ENCODE peak calls at places on chromosomes 7 and 10, in five cellular contexts. S is left ventricle myocardium inferior, G is astrocyte of the spinal cord, B is BJ, T is lower leg skin. X is an unnamed sample.
A peak's percentile ranks its signal among the peaks of the same experiment; 100 is the strongest.

GRCh38 chr10:16685551-16685950 is 131.7 kb downstream of the RSU1 start:
- DNase-seq in S (no peak), G (no peak), B (no peak), T (no peak), X (no peak)

GRCh38 chr7:45446195-45446944 is 127.8 kb upstream of the ADCY1 start:
- DNase-seq in S (no peak), G (no peak), B (no peak), T (no peak), X (no peak)

GRCh38 chr7:7719235-7719634 is 828 bp upstream of the RPA3 start:
- DNase-seq in S (no peak), G (peak; percentile 95), B (peak; percentile 77), T (no peak), X (no peak)

GRCh38 chr10:27360581-27361172 is 120.1 kb upstream of the ACBD5 start:
- DNase-seq in S (peak; percentile 68), G (peak; percentile 73), B (no peak), T (peak; percentile 92), X (peak; percentile 6)

GRCh38 chr7:137670521-137671064 is 176.2 kb downstream of the DGKI start:
- DNase-seq in S (no peak), G (peak; percentile 56), B (peak; percentile 25), T (no peak), X (no peak)

GRCh38 chr10:122249991-122250750 is 20.9 kb upstream of the BTBD16 start:
- DNase-seq in S (peak; percentile 61), G (no peak), B (no peak), T (peak; percentile 69), X (no peak)

GRCh38 chr10:42149027-42149700 is 489.2 kb downstream of the ZNF33B start:
- DNase-seq in S (no peak), G (no peak), B (no peak), T (peak; percentile 84), X (no peak)

GRCh38 chr7:36583318-36583717 is 141.0 kb downstream of the AOAH start:
- DNase-seq in S (no peak), G (peak; percentile 31), B (no peak), T (no peak), X (no peak)

GRCh38 chr10:103481974-103482531 is 3.0 kb upstream of the CALHM3 start:
- DNase-seq in S (no peak), G (peak; percentile 50), B (no peak), T (no peak), X (peak; percentile 72)

GRCh38 chr7:6398943-6399342 is 48.8 kb downstream of the DAGLB start:
- DNase-seq in S (no peak), G (no peak), B (no peak), T (no peak), X (no peak)

GRCh38 chr7:151384776-151385625 is 24.8 kb downstream of the WDR86 start:
- DNase-seq in S (peak; percentile 7), G (no peak), B (no peak), T (peak; percentile 80), X (no peak)

GRCh38 chr7:45150199-45150598 is 7.4 kb upstream of the RAMP3 start:
- DNase-seq in S (no peak), G (no peak), B (no peak), T (no peak), X (no peak)

GRCh38 chr10:35493196-35494118 is 111.7 kb upstream of the GJD4 start:
- DNase-seq in S (no peak), G (no peak), B (no peak), T (no peak), X (no peak)

GRCh38 chr7:1703475-1704325 is 33.6 kb downstream of the ELFN1 start:
- DNase-seq in S (no peak), G (no peak), B (no peak), T (peak; percentile 56), X (no peak)

GRCh38 chr10:96556003-96556402 is 30.8 kb downstream of the TM9SF3 start:
- DNase-seq in S (no peak), G (peak; percentile 9), B (no peak), T (no peak), X (no peak)

GRCh38 chr7:119175916-119176627 is 951.6 kb downstream of the ANKRD7 start:
- DNase-seq in S (no peak), G (peak; percentile 76), B (no peak), T (peak; percentile 82), X (no peak)

GRCh38 chr7:33906697-33907096 is 1.4 kb downstream of the BMPER start:
- DNase-seq in S (no peak), G (no peak), B (no peak), T (no peak), X (no peak)

GRCh38 chr7:33903770-33904679 is 1.3 kb upstream of the BMPER start:
- DNase-seq in S (peak; percentile 41), G (peak; percentile 44), B (no peak), T (no peak), X (no peak)

GRCh38 chr7:33905389-33906032 is at the start of gene BMPER:
- DNase-seq in S (peak; percentile 18), G (no peak), B (no peak), T (no peak), X (no peak)

GRCh38 chr7:33907625-33908024 is 2.3 kb downstream of the BMPER start:
- DNase-seq in S (no peak), G (no peak), B (no peak), T (no peak), X (no peak)

GRCh38 chr7:33904680-33905388 is 505 bp upstream of the BMPER start:
- DNase-seq in S (peak; percentile 23), G (peak; percentile 25), B (no peak), T (no peak), X (no peak)
- TF ChIP-seq CTCF in S (peak; percentile 23), G (peak; percentile 17), B (no peak), T (no peak), X (peak; percentile 25)

DNA sequence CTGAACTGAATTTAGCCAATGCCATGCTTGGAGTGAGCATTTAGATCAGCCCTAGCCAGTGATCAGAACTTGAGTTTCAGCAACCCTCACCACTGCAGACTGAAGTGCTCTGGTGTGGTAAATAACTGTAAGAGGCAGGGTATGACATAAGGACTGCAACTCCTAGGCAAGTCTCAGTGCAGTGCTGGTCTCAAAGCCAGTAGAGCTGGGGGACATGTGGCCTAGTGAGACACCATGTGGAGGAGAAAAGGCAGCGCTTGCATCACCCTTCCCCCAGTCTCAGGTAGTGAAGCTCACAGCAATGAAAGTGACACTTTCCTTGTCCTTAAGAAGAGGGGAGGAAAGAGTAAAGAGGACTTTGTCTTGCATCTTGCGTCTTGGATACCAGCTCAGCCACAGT is 386.8 kb upstream of the POT1 start:
- DNase-seq in S (no peak), G (no peak), B (no peak), T (no peak), X (no peak)
- TF ChIP-seq CTCF in S (no peak), G (no peak), B (no peak), T (no peak), X (peak; percentile 69)

DNA sequence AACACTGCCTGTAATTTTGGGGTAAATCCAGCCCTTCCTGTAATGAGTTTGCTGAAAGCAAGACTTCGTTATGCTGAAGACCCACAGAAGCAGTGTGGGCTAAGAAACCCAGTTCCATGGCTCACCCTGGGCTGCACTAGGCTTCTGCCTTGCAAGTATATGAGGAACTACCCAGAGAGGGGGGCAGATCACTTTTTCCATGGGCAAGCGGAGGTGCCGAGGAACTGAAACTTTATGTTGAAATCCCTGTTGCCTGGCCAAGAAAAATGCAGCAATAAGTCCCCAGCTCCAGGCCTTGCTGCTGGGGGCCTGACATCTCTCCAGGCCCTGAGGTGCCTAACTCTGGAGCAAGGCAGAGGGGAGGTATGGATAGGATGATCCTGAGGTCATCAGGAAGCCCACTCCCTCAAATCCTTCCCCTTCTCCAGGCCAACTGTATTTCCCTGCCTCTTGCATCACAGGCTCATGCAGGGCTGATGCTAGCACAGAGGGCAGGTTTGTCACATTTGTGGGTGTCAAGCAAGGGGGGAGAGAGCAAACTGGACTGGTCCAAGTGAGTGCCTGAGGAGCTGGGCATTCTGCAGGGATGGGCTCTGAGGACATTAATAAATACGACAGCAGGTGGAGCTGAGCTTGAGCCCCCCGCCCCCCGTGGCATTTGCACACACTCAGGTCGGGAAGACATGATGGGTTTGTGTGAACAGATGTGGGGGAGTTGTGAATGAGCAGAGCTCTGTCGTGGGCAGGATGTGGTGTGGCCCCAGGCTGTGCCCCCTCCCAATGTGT is 8.7 kb downstream of the RASSF4 start:
- DNase-seq in S (no peak), G (no peak), B (no peak), T (peak; percentile 91), X (no peak)
- TF ChIP-seq CTCF in S (no peak), G (no peak), B (no peak), T (no peak), X (no peak)

DNA sequence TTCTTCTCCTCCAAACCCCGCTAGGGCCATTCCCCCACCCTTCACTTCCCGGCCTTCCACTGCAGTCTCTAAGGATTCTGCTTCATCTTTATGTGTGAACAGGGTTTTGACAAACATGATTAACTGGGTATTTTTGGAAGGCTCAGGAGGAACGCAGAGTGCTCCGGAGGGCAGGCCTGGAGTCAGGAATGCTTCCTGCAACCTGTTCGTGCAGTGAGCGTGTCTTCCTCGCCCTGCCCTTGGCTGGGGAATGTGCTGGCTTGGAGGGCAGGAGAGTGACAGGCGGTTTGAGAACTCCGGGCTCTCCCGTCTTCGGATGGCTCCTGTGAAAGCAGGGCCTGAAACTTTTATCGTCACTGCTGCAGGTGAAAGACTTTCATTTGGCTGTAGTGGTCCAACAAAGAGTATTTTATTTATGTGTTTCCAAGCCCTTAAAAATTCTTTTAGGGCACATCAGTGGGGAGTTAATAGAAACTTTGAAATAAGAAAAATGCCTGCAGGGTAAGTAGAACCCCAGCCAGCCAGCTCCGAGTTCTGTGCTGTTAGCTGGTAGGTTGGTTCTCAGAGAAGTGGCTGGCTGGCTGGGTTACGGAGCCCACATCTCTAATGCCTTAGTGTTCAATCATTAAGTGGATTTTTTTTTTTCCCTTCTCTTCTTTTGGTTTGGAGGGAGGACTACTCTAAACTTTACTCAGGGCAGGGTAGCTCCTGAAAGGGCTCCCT is 51.0 kb downstream of the TCF7L2 start:
- DNase-seq in S (peak; percentile 24), G (no peak), B (no peak), T (peak; percentile 90), X (no peak)
- TF ChIP-seq CTCF in S (peak; percentile 53), G (no peak), B (peak; percentile 39), T (no peak), X (no peak)